ENCODE peak calls at places on chromosomes 13 and 19, in eight cellular contexts. One of them, this sample, is unnamed.
A peak's percentile ranks its signal among the peaks of the same experiment; 100 is the strongest.

GRCh38 chr19:49924004-49924880 is 4.8 kb upstream of the ATF5 start:
- DNase-seq in GM23248: no peak
- DNase-seq in GM23338: no peak
- DNase-seq in OCI-LY7: peak; percentile 93
- DNase-seq in SK-N-SH: no peak
- DNase-seq in PC-3: no peak
- DNase-seq in MM.1S: no peak
- DNase-seq in HCT116: no peak
- DNase-seq in this sample: no peak

GRCh38 chr19:55519461-55520311 is 17.2 kb downstream of the SBK2 start:
- DNase-seq in GM23248: peak; percentile 95
- DNase-seq in GM23338: no peak
- DNase-seq in OCI-LY7: no peak
- DNase-seq in SK-N-SH: no peak
- DNase-seq in PC-3: peak; percentile 87
- DNase-seq in MM.1S: no peak
- DNase-seq in HCT116: no peak
- DNase-seq in this sample: no peak

GRCh38 chr13:73599232-73600128 is 534.7 kb downstream of the KLF12 start:
- DNase-seq in GM23248: no peak
- DNase-seq in GM23338: no peak
- DNase-seq in OCI-LY7: no peak
- DNase-seq in SK-N-SH: no peak
- DNase-seq in PC-3: peak; percentile 75
- DNase-seq in MM.1S: no peak
- DNase-seq in HCT116: no peak
- DNase-seq in this sample: no peak

GRCh38 chr13:101875717-101876393 is 423.4 kb downstream of the ITGBL1 start:
- DNase-seq in GM23248: peak; percentile 12
- DNase-seq in GM23338: no peak
- DNase-seq in OCI-LY7: no peak
- DNase-seq in SK-N-SH: no peak
- DNase-seq in PC-3: peak; percentile 92
- DNase-seq in MM.1S: no peak
- DNase-seq in HCT116: no peak
- DNase-seq in this sample: peak; percentile 41

GRCh38 chr13:40920826-40921225 is 98.3 kb downstream of the ELF1 start:
- DNase-seq in GM23248: peak; percentile 63
- DNase-seq in GM23338: no peak
- DNase-seq in OCI-LY7: no peak
- DNase-seq in SK-N-SH: no peak
- DNase-seq in PC-3: peak; percentile 19
- DNase-seq in MM.1S: no peak
- DNase-seq in HCT116: no peak
- DNase-seq in this sample: no peak

GRCh38 chr13:98232456-98232855 is 55.4 kb upstream of the RNF113B start:
- DNase-seq in GM23248: no peak
- DNase-seq in GM23338: no peak
- DNase-seq in OCI-LY7: no peak
- DNase-seq in SK-N-SH: no peak
- DNase-seq in PC-3: peak; percentile 70
- DNase-seq in MM.1S: no peak
- DNase-seq in HCT116: no peak
- DNase-seq in this sample: no peak

GRCh38 chr19:10615429-10616023 is 9.8 kb upstream of the SLC44A2 start:
- DNase-seq in GM23248: no peak
- DNase-seq in GM23338: no peak
- DNase-seq in OCI-LY7: no peak
- DNase-seq in SK-N-SH: no peak
- DNase-seq in PC-3: no peak
- DNase-seq in MM.1S: no peak
- DNase-seq in HCT116: no peak
- DNase-seq in this sample: no peak

GRCh38 chr19:45305421-45305820 is 17.3 kb downstream of the CKM start:
- DNase-seq in GM23248: no peak
- DNase-seq in GM23338: peak; percentile 69
- DNase-seq in OCI-LY7: no peak
- DNase-seq in SK-N-SH: no peak
- DNase-seq in PC-3: no peak
- DNase-seq in MM.1S: no peak
- DNase-seq in HCT116: no peak
- DNase-seq in this sample: no peak

GRCh38 chr13:83184819-83185218 is 697.5 kb downstream of the SLITRK1 start:
- DNase-seq in GM23248: peak; percentile 55
- DNase-seq in GM23338: no peak
- DNase-seq in OCI-LY7: no peak
- DNase-seq in SK-N-SH: no peak
- DNase-seq in PC-3: no peak
- DNase-seq in MM.1S: no peak
- DNase-seq in HCT116: no peak
- DNase-seq in this sample: no peak

GRCh38 chr13:40503966-40504591 is 162.4 kb downstream of the FOXO1 start:
- DNase-seq in GM23248: peak; percentile 81
- DNase-seq in GM23338: peak; percentile 37
- DNase-seq in OCI-LY7: no peak
- DNase-seq in SK-N-SH: no peak
- DNase-seq in PC-3: peak; percentile 86
- DNase-seq in MM.1S: no peak
- DNase-seq in HCT116: no peak
- DNase-seq in this sample: peak; percentile 62

GRCh38 chr13:100673376-100673830 is 1.2 kb downstream of the TMTC4 start:
- DNase-seq in GM23248: no peak
- DNase-seq in GM23338: peak; percentile 52
- DNase-seq in OCI-LY7: no peak
- DNase-seq in SK-N-SH: peak; percentile 62
- DNase-seq in PC-3: no peak
- DNase-seq in MM.1S: no peak
- DNase-seq in HCT116: no peak
- DNase-seq in this sample: peak; percentile 27
- H2AFZ ChIP-seq in GM23248: peak overlapping the region; percentile 68
- H2AFZ ChIP-seq in GM23338: peak overlapping the region; percentile 78
- H2AFZ ChIP-seq in OCI-LY7: no peak overlapping the region
- H2AFZ ChIP-seq in SK-N-SH: no peak overlapping the region
- H2AFZ ChIP-seq in PC-3: peak overlapping the region; percentile 65
- H2AFZ ChIP-seq in MM.1S: peak overlapping the region; percentile 30
- H2AFZ ChIP-seq in HCT116: no peak overlapping the region
- H2AFZ ChIP-seq in this sample: peak overlapping the region; percentile 56

DNA sequence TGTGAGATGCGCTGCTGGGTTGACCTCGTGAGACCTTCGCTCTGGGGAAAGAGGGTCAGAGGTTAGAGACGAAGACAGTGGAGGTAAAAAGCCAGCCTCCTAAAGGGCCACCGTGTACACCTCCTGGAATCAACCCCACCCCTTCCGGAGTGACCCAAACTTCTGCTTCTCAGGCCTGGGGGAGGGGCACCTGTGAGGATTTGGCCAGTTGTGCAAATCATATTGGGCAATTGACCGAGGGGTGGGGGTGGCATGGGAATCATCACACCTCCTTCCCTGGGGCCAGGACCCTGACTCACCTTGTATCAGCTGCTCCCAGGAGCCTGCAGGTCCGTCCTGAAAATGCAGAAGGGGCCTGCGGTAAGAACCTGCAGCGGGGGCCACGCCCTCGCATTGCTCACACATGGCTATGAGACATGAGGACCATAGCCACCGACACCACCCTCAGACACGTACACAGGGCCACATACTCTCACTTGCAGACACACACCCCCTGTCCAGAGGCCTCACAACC is 2.8 kb downstream of the TNFSF14 start:
- DNase-seq in GM23248: no peak
- DNase-seq in GM23338: no peak
- DNase-seq in OCI-LY7: no peak
- DNase-seq in SK-N-SH: no peak
- DNase-seq in PC-3: peak; percentile 94
- DNase-seq in MM.1S: no peak
- DNase-seq in HCT116: no peak
- DNase-seq in this sample: no peak
- TF ChIP-seq EZH2phosphoT487 in GM23248: no peak
- TF ChIP-seq EZH2phosphoT487 in GM23338: no peak
- TF ChIP-seq EZH2phosphoT487 in OCI-LY7: no peak
- TF ChIP-seq EZH2phosphoT487 in SK-N-SH: no peak
- TF ChIP-seq EZH2phosphoT487 in PC-3: no peak
- TF ChIP-seq EZH2phosphoT487 in MM.1S: no peak
- TF ChIP-seq EZH2phosphoT487 in HCT116: no peak
- TF ChIP-seq EZH2phosphoT487 in this sample: no peak

DNA sequence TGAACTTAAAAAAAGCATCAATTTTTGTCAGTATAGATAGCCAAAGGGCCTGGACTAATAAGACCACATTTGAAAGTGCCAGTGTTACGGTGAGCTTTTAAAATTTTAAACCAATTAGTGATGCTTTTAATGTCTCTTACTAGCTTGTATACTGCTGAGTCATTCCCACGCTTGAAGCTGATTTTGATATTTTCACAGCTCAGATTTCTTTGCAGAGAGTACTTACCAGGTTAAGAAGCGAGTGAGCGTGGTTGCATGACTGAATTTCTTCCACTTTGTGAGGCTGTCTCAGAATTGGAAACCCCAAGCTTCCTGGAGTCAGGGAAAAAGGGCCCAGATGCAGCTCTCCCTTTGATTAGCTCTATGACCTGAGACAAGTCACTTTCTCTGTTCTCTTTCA is 74.5 kb upstream of the NBEA start:
- DNase-seq in GM23248: peak; percentile 41
- DNase-seq in GM23338: no peak
- DNase-seq in OCI-LY7: no peak
- DNase-seq in SK-N-SH: no peak
- DNase-seq in PC-3: peak; percentile 21
- DNase-seq in MM.1S: no peak
- DNase-seq in HCT116: no peak
- DNase-seq in this sample: no peak
- H3K9me2 ChIP-seq in GM23248: no peaks in the 10 kb centered on the region
- H3K9me2 ChIP-seq in GM23338: peaks cover 9% of the 10 kb centered on the region
- H3K9me2 ChIP-seq in OCI-LY7: no peaks in the 10 kb centered on the region
- H3K9me2 ChIP-seq in SK-N-SH: no peaks in the 10 kb centered on the region
- H3K9me2 ChIP-seq in PC-3: no peaks in the 10 kb centered on the region
- H3K9me2 ChIP-seq in MM.1S: no peaks in the 10 kb centered on the region
- H3K9me2 ChIP-seq in HCT116: no peaks in the 10 kb centered on the region
- H3K9me2 ChIP-seq in this sample: no peaks in the 10 kb centered on the region

GRCh38 chr19:13864223-13864512 is 12.8 kb upstream of the NANOS3 start:
- DNase-seq in GM23248: no peak
- DNase-seq in GM23338: no peak
- DNase-seq in OCI-LY7: no peak
- DNase-seq in SK-N-SH: no peak
- DNase-seq in PC-3: no peak
- DNase-seq in MM.1S: no peak
- DNase-seq in HCT116: no peak
- DNase-seq in this sample: no peak
- H2AFZ ChIP-seq in GM23248: no peak overlapping the region
- H2AFZ ChIP-seq in GM23338: no peak overlapping the region
- H2AFZ ChIP-seq in OCI-LY7: no peak overlapping the region
- H2AFZ ChIP-seq in SK-N-SH: no peak overlapping the region
- H2AFZ ChIP-seq in PC-3: no peak overlapping the region
- H2AFZ ChIP-seq in MM.1S: no peak overlapping the region
- H2AFZ ChIP-seq in HCT116: no peak overlapping the region
- H2AFZ ChIP-seq in this sample: no peak overlapping the region

DNA sequence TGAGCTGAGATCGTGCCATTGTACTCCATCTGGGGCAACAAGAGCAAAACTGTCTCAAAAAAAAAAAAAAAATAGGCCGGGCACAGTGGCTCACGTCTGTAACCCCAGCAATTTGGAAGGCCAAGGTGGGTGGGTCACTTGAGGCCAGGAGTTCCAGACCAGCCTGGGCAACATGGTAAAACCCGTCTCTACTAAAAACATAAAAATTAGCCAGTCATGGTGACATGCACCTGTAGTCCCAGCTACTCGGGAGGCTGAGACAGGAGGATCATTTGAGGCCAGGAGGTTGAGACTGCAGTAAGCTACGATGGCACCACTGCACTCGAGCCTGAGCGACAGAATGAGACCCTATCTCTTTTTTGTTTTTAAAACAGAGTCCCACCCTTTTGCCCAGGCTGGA is 3.9 kb downstream of the IQCN start:
- DNase-seq in GM23248: no peak
- DNase-seq in GM23338: no peak
- DNase-seq in OCI-LY7: no peak
- DNase-seq in SK-N-SH: no peak
- DNase-seq in PC-3: no peak
- DNase-seq in MM.1S: no peak
- DNase-seq in HCT116: no peak
- DNase-seq in this sample: no peak
- TF ChIP-seq EZH2phosphoT487 in GM23248: no peak
- TF ChIP-seq EZH2phosphoT487 in GM23338: no peak
- TF ChIP-seq EZH2phosphoT487 in OCI-LY7: no peak
- TF ChIP-seq EZH2phosphoT487 in SK-N-SH: no peak
- TF ChIP-seq EZH2phosphoT487 in PC-3: no peak
- TF ChIP-seq EZH2phosphoT487 in MM.1S: no peak
- TF ChIP-seq EZH2phosphoT487 in HCT116: no peak
- TF ChIP-seq EZH2phosphoT487 in this sample: no peak

GRCh38 chr19:1570836-1571235 is 2.7 kb upstream of the MEX3D start:
- DNase-seq in GM23248: no peak
- DNase-seq in GM23338: no peak
- DNase-seq in OCI-LY7: no peak
- DNase-seq in SK-N-SH: no peak
- DNase-seq in PC-3: no peak
- DNase-seq in MM.1S: no peak
- DNase-seq in HCT116: no peak
- DNase-seq in this sample: no peak
- H3K9me2 ChIP-seq in GM23248: no peaks in the 10 kb centered on the region
- H3K9me2 ChIP-seq in GM23338: no peaks in the 10 kb centered on the region
- H3K9me2 ChIP-seq in OCI-LY7: no peaks in the 10 kb centered on the region
- H3K9me2 ChIP-seq in SK-N-SH: no peaks in the 10 kb centered on the region
- H3K9me2 ChIP-seq in PC-3: no peaks in the 10 kb centered on the region
- H3K9me2 ChIP-seq in MM.1S: no peaks in the 10 kb centered on the region
- H3K9me2 ChIP-seq in HCT116: no peaks in the 10 kb centered on the region
- H3K9me2 ChIP-seq in this sample: no peaks in the 10 kb centered on the region

DNA sequence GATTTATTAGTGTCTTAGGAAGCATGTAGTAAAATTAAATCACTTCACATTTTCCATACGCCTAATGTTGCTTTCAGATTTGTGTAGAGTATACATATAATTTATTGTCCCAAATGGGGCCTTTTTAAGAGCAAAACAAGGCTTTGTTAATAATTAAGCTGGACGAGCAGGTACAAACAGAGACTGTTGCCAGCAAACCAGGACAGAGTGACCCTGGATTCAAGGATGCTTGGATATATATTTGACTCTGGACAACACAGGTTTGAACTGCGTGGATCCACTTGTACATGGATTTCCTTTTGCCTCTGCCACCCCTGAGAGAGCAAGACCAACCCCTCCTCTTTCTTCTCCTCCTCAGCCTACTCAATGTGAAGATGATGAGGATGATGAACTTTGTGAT is 454.9 kb downstream of the PCDH9 start:
- DNase-seq in GM23248: no peak
- DNase-seq in GM23338: no peak
- DNase-seq in OCI-LY7: no peak
- DNase-seq in SK-N-SH: no peak
- DNase-seq in PC-3: no peak
- DNase-seq in MM.1S: no peak
- DNase-seq in HCT116: no peak
- DNase-seq in this sample: no peak
- H2AFZ ChIP-seq in GM23248: no peak overlapping the region
- H2AFZ ChIP-seq in GM23338: no peak overlapping the region
- H2AFZ ChIP-seq in OCI-LY7: no peak overlapping the region
- H2AFZ ChIP-seq in SK-N-SH: no peak overlapping the region
- H2AFZ ChIP-seq in PC-3: no peak overlapping the region
- H2AFZ ChIP-seq in MM.1S: no peak overlapping the region
- H2AFZ ChIP-seq in HCT116: no peak overlapping the region
- H2AFZ ChIP-seq in this sample: no peak overlapping the region

GRCh38 chr13:30869491-30869890 is 36.6 kb upstream of the MEDAG start:
- DNase-seq in GM23248: peak; percentile 56
- DNase-seq in GM23338: no peak
- DNase-seq in OCI-LY7: no peak
- DNase-seq in SK-N-SH: no peak
- DNase-seq in PC-3: no peak
- DNase-seq in MM.1S: no peak
- DNase-seq in HCT116: no peak
- DNase-seq in this sample: no peak
- TF ChIP-seq EZH2phosphoT487 in GM23248: no peak
- TF ChIP-seq EZH2phosphoT487 in GM23338: no peak
- TF ChIP-seq EZH2phosphoT487 in OCI-LY7: no peak
- TF ChIP-seq EZH2phosphoT487 in SK-N-SH: no peak
- TF ChIP-seq EZH2phosphoT487 in PC-3: no peak
- TF ChIP-seq EZH2phosphoT487 in MM.1S: no peak
- TF ChIP-seq EZH2phosphoT487 in HCT116: no peak
- TF ChIP-seq EZH2phosphoT487 in this sample: no peak

This sample was measured in hepatocyte.